ENCODE peak calls at places on chromosomes 4 and X, in seven cellular contexts. One of them, this sample, is unnamed.

GRCh38 chr4:138275946-138276621 is 33.9 kb upstream of the SLC7A11 start:
- DNase-seq in omental fat pad: no peak
- DNase-seq in NB4: no peak
- DNase-seq in mucosa of descending colon: no peak
- DNase-seq in GM12865: no peak
- DNase-seq in mesothelial cell of epicardium: no peak
- DNase-seq in fibroblast of the aortic adventitia: peak; percentile 89
- DNase-seq in this sample: no peak

GRCh38 chr4:17142232-17142711 is 243.8 kb upstream of the LDB2 start:
- DNase-seq in omental fat pad: no peak
- DNase-seq in NB4: peak; percentile 98
- DNase-seq in mucosa of descending colon: no peak
- DNase-seq in GM12865: no peak
- DNase-seq in mesothelial cell of epicardium: no peak
- DNase-seq in fibroblast of the aortic adventitia: peak; percentile 94
- DNase-seq in this sample: no peak

GRCh38 chr4:181517521-181517920 is 725.7 kb upstream of the TENM3 start:
- DNase-seq in omental fat pad: no peak
- DNase-seq in NB4: no peak
- DNase-seq in mucosa of descending colon: no peak
- DNase-seq in GM12865: no peak
- DNase-seq in mesothelial cell of epicardium: no peak
- DNase-seq in fibroblast of the aortic adventitia: no peak
- DNase-seq in this sample: no peak

GRCh38 chr4:136562842-136563241 is 969.5 kb downstream of the PCDH18 start:
- DNase-seq in omental fat pad: no peak
- DNase-seq in NB4: no peak
- DNase-seq in mucosa of descending colon: no peak
- DNase-seq in GM12865: no peak
- DNase-seq in mesothelial cell of epicardium: no peak
- DNase-seq in fibroblast of the aortic adventitia: peak; percentile 4
- DNase-seq in this sample: no peak

GRCh38 chr4:114694770-114695169 is 96.2 kb downstream of the UGT8 start:
- DNase-seq in omental fat pad: no peak
- DNase-seq in NB4: peak; percentile 46
- DNase-seq in mucosa of descending colon: no peak
- DNase-seq in GM12865: peak; percentile 52
- DNase-seq in mesothelial cell of epicardium: no peak
- DNase-seq in fibroblast of the aortic adventitia: peak; percentile 49
- DNase-seq in this sample: no peak

GRCh38 chr4:182884046-182884445 is 33.1 kb downstream of the DCTD start:
- DNase-seq in omental fat pad: no peak
- DNase-seq in NB4: no peak
- DNase-seq in mucosa of descending colon: no peak
- DNase-seq in GM12865: no peak
- DNase-seq in mesothelial cell of epicardium: no peak
- DNase-seq in fibroblast of the aortic adventitia: peak; percentile 46
- DNase-seq in this sample: no peak

GRCh38 chrX:153411988-153412574 is 809 bp downstream of the ZFP92 start:
- DNase-seq in omental fat pad: no peak
- DNase-seq in NB4: no peak
- DNase-seq in mucosa of descending colon: no peak
- DNase-seq in GM12865: no peak
- DNase-seq in mesothelial cell of epicardium: no peak
- DNase-seq in fibroblast of the aortic adventitia: no peak
- DNase-seq in this sample: no peak

GRCh38 chr4:173960398-173960797 is 323.1 kb downstream of the FBXO8 start:
- DNase-seq in omental fat pad: no peak
- DNase-seq in NB4: no peak
- DNase-seq in mucosa of descending colon: no peak
- DNase-seq in GM12865: no peak
- DNase-seq in mesothelial cell of epicardium: no peak
- DNase-seq in fibroblast of the aortic adventitia: no peak
- DNase-seq in this sample: no peak

GRCh38 chr4:85107553-85107952 is 141.1 kb upstream of the WDFY3 start:
- DNase-seq in omental fat pad: no peak
- DNase-seq in NB4: no peak
- DNase-seq in mucosa of descending colon: no peak
- DNase-seq in GM12865: no peak
- DNase-seq in mesothelial cell of epicardium: no peak
- DNase-seq in fibroblast of the aortic adventitia: no peak
- DNase-seq in this sample: no peak

GRCh38 chrX:153638041-153638371 is 9.0 kb upstream of the DUSP9 start:
- DNase-seq in omental fat pad: no peak
- DNase-seq in NB4: no peak
- DNase-seq in mucosa of descending colon: no peak
- DNase-seq in GM12865: no peak
- DNase-seq in mesothelial cell of epicardium: no peak
- DNase-seq in fibroblast of the aortic adventitia: no peak
- DNase-seq in this sample: no peak

GRCh38 chrX:101160001-101160400 is 59.6 kb upstream of the DRP2 start:
- DNase-seq in omental fat pad: no peak
- DNase-seq in NB4: no peak
- DNase-seq in mucosa of descending colon: no peak
- DNase-seq in GM12865: no peak
- DNase-seq in mesothelial cell of epicardium: no peak
- DNase-seq in fibroblast of the aortic adventitia: peak; percentile 12
- DNase-seq in this sample: no peak

GRCh38 chr4:161336016-161336415 is 827.8 kb downstream of the FSTL5 start:
- DNase-seq in omental fat pad: no peak
- DNase-seq in NB4: no peak
- DNase-seq in mucosa of descending colon: no peak
- DNase-seq in GM12865: no peak
- DNase-seq in mesothelial cell of epicardium: no peak
- DNase-seq in fibroblast of the aortic adventitia: no peak
- DNase-seq in this sample: no peak

GRCh38 chr4:25081866-25082471 is 51.2 kb upstream of the LGI2 start:
- DNase-seq in omental fat pad: no peak
- DNase-seq in NB4: no peak
- DNase-seq in mucosa of descending colon: no peak
- DNase-seq in GM12865: no peak
- DNase-seq in mesothelial cell of epicardium: no peak
- DNase-seq in fibroblast of the aortic adventitia: no peak
- DNase-seq in this sample: no peak

GRCh38 chr4:182642831-182643230 is 274.4 kb downstream of the DCTD start:
- DNase-seq in omental fat pad: no peak
- DNase-seq in NB4: peak; percentile 21
- DNase-seq in mucosa of descending colon: no peak
- DNase-seq in GM12865: peak; percentile 37
- DNase-seq in mesothelial cell of epicardium: no peak
- DNase-seq in fibroblast of the aortic adventitia: peak; percentile 3
- DNase-seq in this sample: no peak

GRCh38 chr4:120839974-120840751 is 82.4 kb downstream of the PRDM5 start:
- DNase-seq in omental fat pad: no peak
- DNase-seq in NB4: no peak
- DNase-seq in mucosa of descending colon: no peak
- DNase-seq in GM12865: no peak
- DNase-seq in mesothelial cell of epicardium: no peak
- DNase-seq in fibroblast of the aortic adventitia: no peak
- DNase-seq in this sample: no peak

GRCh38 chr4:105234582-105234981 is 87.9 kb downstream of the TET2 start:
- DNase-seq in omental fat pad: no peak
- DNase-seq in NB4: no peak
- DNase-seq in mucosa of descending colon: no peak
- DNase-seq in GM12865: no peak
- DNase-seq in mesothelial cell of epicardium: no peak
- DNase-seq in fibroblast of the aortic adventitia: no peak
- DNase-seq in this sample: no peak

GRCh38 chr4:103499094-103499493 is 220.7 kb downstream of the TACR3 start:
- DNase-seq in omental fat pad: no peak
- DNase-seq in NB4: peak; percentile 6
- DNase-seq in mucosa of descending colon: no peak
- DNase-seq in GM12865: no peak
- DNase-seq in mesothelial cell of epicardium: no peak
- DNase-seq in fibroblast of the aortic adventitia: no peak
- DNase-seq in this sample: no peak
- TF ChIP-seq CTCF in omental fat pad: no peak
- TF ChIP-seq CTCF in NB4: peak; percentile 8
- TF ChIP-seq CTCF in mucosa of descending colon: no peak
- TF ChIP-seq CTCF in GM12865: no peak
- TF ChIP-seq CTCF in mesothelial cell of epicardium: no peak
- TF ChIP-seq CTCF in fibroblast of the aortic adventitia: peak; percentile 45
- TF ChIP-seq CTCF in this sample: no peak

GRCh38 chr4:90069151-90069550 is 58.0 kb upstream of the CCSER1 start:
- DNase-seq in omental fat pad: no peak
- DNase-seq in NB4: no peak
- DNase-seq in mucosa of descending colon: no peak
- DNase-seq in GM12865: no peak
- DNase-seq in mesothelial cell of epicardium: no peak
- DNase-seq in fibroblast of the aortic adventitia: no peak
- DNase-seq in this sample: no peak

GRCh38 chr4:90080116-90080515 is 47.1 kb upstream of the CCSER1 start:
- DNase-seq in omental fat pad: no peak
- DNase-seq in NB4: no peak
- DNase-seq in mucosa of descending colon: no peak
- DNase-seq in GM12865: no peak
- DNase-seq in mesothelial cell of epicardium: no peak
- DNase-seq in fibroblast of the aortic adventitia: no peak
- DNase-seq in this sample: no peak

GRCh38 chr4:90078440-90078839 is 48.8 kb upstream of the CCSER1 start:
- DNase-seq in omental fat pad: no peak
- DNase-seq in NB4: no peak
- DNase-seq in mucosa of descending colon: no peak
- DNase-seq in GM12865: peak; percentile 10
- DNase-seq in mesothelial cell of epicardium: no peak
- DNase-seq in fibroblast of the aortic adventitia: no peak
- DNase-seq in this sample: no peak

GRCh38 chr4:90071289-90072235 is 55.6 kb upstream of the CCSER1 start:
- DNase-seq in omental fat pad: no peak
- DNase-seq in NB4: peak; percentile 2
- DNase-seq in mucosa of descending colon: no peak
- DNase-seq in GM12865: no peak
- DNase-seq in mesothelial cell of epicardium: no peak
- DNase-seq in fibroblast of the aortic adventitia: no peak
- DNase-seq in this sample: no peak

GRCh38 chr4:90074322-90074886 is 52.8 kb upstream of the CCSER1 start:
- DNase-seq in omental fat pad: no peak
- DNase-seq in NB4: no peak
- DNase-seq in mucosa of descending colon: no peak
- DNase-seq in GM12865: no peak
- DNase-seq in mesothelial cell of epicardium: no peak
- DNase-seq in fibroblast of the aortic adventitia: no peak
- DNase-seq in this sample: no peak
- TF ChIP-seq CTCF in omental fat pad: no peak
- TF ChIP-seq CTCF in NB4: no peak
- TF ChIP-seq CTCF in mucosa of descending colon: no peak
- TF ChIP-seq CTCF in GM12865: no peak
- TF ChIP-seq CTCF in mesothelial cell of epicardium: no peak
- TF ChIP-seq CTCF in fibroblast of the aortic adventitia: no peak
- TF ChIP-seq CTCF in this sample: no peak

DNA sequence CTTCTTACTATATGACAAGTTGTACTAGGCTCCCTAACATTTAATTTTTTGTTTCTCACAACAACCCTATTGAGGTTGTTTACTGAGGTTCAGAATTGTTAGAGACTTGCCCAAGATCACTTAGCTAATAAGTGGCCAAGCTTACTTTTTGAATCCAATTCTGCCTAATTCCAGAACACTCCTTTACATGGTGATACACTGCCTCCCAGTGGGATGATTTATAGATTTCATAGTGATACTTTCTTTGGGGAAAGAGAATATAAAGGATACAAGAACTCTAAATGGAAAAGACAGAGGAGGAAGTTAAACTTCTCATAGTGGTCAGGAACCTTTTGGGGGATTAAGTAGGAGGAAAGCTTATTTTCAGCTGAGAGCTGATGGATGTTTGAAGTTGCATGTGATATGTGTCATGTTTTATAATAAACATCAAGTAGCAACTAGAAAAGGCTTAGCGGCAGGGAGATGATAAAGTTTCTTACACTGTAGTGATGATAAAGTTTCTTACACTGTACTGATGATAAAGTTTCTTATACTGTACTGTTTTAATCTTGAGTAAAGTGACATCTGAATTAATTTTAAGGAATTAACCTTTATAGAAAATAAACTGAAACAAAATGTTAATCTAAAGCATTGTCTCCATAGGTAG is 15.3 kb downstream of the STAG2 start:
- DNase-seq in omental fat pad: no peak
- DNase-seq in NB4: peak; percentile 46
- DNase-seq in mucosa of descending colon: no peak
- DNase-seq in GM12865: no peak
- DNase-seq in mesothelial cell of epicardium: no peak
- DNase-seq in fibroblast of the aortic adventitia: peak; percentile 69
- DNase-seq in this sample: no peak
- TF ChIP-seq CTCF in omental fat pad: no peak
- TF ChIP-seq CTCF in NB4: no peak
- TF ChIP-seq CTCF in mucosa of descending colon: no peak
- TF ChIP-seq CTCF in GM12865: no peak
- TF ChIP-seq CTCF in mesothelial cell of epicardium: no peak
- TF ChIP-seq CTCF in fibroblast of the aortic adventitia: no peak
- TF ChIP-seq CTCF in this sample: peak; percentile 43

GRCh38 chr4:176063718-176064117 is 1.9 kb upstream of the WDR17 start:
- DNase-seq in omental fat pad: no peak
- DNase-seq in NB4: no peak
- DNase-seq in mucosa of descending colon: no peak
- DNase-seq in GM12865: no peak
- DNase-seq in mesothelial cell of epicardium: no peak
- DNase-seq in fibroblast of the aortic adventitia: no peak
- DNase-seq in this sample: no peak

GRCh38 chr4:176066757-176067156 is 1.1 kb downstream of the WDR17 start:
- DNase-seq in omental fat pad: no peak
- DNase-seq in NB4: no peak
- DNase-seq in mucosa of descending colon: no peak
- DNase-seq in GM12865: no peak
- DNase-seq in mesothelial cell of epicardium: no peak
- DNase-seq in fibroblast of the aortic adventitia: no peak
- DNase-seq in this sample: no peak

GRCh38 chr4:176064539-176064938 is 1.1 kb upstream of the WDR17 start:
- DNase-seq in omental fat pad: no peak
- DNase-seq in NB4: no peak
- DNase-seq in mucosa of descending colon: no peak
- DNase-seq in GM12865: no peak
- DNase-seq in mesothelial cell of epicardium: no peak
- DNase-seq in fibroblast of the aortic adventitia: no peak
- DNase-seq in this sample: no peak

DNA sequence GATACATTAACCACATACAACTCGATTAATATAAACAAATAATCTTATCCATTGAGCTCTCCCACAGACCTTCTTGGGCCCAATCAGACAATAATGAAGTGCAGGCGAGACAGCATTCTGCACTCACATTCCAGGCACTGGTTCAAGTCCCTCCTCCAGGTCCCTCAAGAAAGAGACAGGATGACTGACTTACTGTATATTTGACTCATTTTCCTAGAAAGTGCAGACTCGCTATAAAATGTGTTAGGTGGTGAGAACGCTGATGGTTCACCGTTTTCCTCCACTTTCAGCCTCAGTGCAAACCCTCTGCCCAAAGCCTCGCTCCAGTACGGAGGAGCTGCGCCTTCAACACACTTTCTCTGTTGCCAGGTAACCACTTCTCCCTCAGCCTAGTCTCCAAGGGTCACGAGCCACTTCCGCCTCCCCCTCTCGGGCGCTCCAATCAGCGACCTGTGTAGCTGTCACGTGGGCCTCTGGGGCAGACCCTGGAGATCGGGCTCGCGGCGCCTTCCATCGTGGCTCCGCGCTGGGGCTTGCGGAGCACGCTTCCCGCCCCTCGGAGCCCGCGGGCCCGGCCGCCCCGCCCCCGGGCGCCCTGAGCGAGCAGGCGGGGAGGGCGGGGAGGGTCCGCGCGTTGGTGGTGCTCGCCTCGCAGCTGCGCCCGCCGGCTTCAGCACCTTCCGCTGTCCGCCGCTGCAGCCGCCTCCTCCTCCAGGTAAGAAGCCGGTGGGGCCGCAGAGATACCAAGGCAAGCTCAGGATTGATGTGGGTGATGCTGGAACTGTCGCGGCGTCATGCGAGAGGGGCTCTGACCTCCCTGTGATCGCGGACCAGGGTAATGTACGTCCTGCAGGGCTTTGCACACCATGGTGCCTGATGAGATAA is at the start of gene WDR17:
- DNase-seq in omental fat pad: peak; percentile 55
- DNase-seq in NB4: no peak
- DNase-seq in mucosa of descending colon: peak; percentile 81
- DNase-seq in GM12865: peak; percentile 93
- DNase-seq in mesothelial cell of epicardium: peak; percentile 78
- DNase-seq in fibroblast of the aortic adventitia: peak; percentile 62
- DNase-seq in this sample: peak; percentile 84
- TF ChIP-seq CTCF in omental fat pad: no peak
- TF ChIP-seq CTCF in NB4: no peak
- TF ChIP-seq CTCF in mucosa of descending colon: no peak
- TF ChIP-seq CTCF in GM12865: no peak
- TF ChIP-seq CTCF in mesothelial cell of epicardium: no peak
- TF ChIP-seq CTCF in fibroblast of the aortic adventitia: no peak
- TF ChIP-seq CTCF in this sample: no peak